ENCODE peak calls at places on chromosome 5, in seven cellular contexts. One of them, this sample, is unnamed. For H3K4me1, the result is how much of the 10 kb centered on the place peaks cover.

GRCh38 chr5:177537389-177538361 is 16.7 kb downstream of the FAM193B start:
- DNase-seq in psoas muscle: peak
- DNase-seq in CD8-positive, alpha-beta memory T cell: no peak
- DNase-seq in heart right ventricle: peak
- DNase-seq in cardiac muscle cell: peak
- DNase-seq in HCT116: no peak
- DNase-seq in Caco-2: no peak
- DNase-seq in this sample: no peak

GRCh38 chr5:43411489-43411888 is 702 bp downstream of the CCL28 start:
- DNase-seq in Caco-2: no peak
- DNase-seq in cardiac muscle cell: no peak
- DNase-seq in CD8-positive, alpha-beta memory T cell: no peak
- DNase-seq in heart right ventricle: no peak
- DNase-seq in HCT116: no peak
- DNase-seq in psoas muscle: no peak
- DNase-seq in this sample: no peak

GRCh38 chr5:60332244-60333018 is 367.5 kb downstream of the DEPDC1B start:
- DNase-seq in CD8-positive, alpha-beta memory T cell: no peak
- DNase-seq in HCT116: no peak
- DNase-seq in cardiac muscle cell: peak
- DNase-seq in psoas muscle: no peak
- DNase-seq in heart right ventricle: no peak
- DNase-seq in Caco-2: no peak
- DNase-seq in this sample: no peak

GRCh38 chr5:156505101-156505500 is 178.1 kb downstream of the SGCD start:
- DNase-seq in heart right ventricle: no peak
- DNase-seq in Caco-2: no peak
- DNase-seq in HCT116: no peak
- DNase-seq in CD8-positive, alpha-beta memory T cell: no peak
- DNase-seq in cardiac muscle cell: no peak
- DNase-seq in psoas muscle: no peak
- DNase-seq in this sample: no peak

GRCh38 chr5:107459637-107460036 is 211.1 kb downstream of the EFNA5 start:
- DNase-seq in heart right ventricle: no peak
- DNase-seq in CD8-positive, alpha-beta memory T cell: no peak
- DNase-seq in HCT116: no peak
- DNase-seq in cardiac muscle cell: no peak
- DNase-seq in psoas muscle: no peak
- DNase-seq in Caco-2: no peak
- DNase-seq in this sample: no peak

GRCh38 chr5:41722359-41722950 is 147.8 kb downstream of the OXCT1 start:
- DNase-seq in HCT116: no peak
- DNase-seq in cardiac muscle cell: peak
- DNase-seq in heart right ventricle: no peak
- DNase-seq in Caco-2: no peak
- DNase-seq in CD8-positive, alpha-beta memory T cell: no peak
- DNase-seq in psoas muscle: no peak
- DNase-seq in this sample: no peak

GRCh38 chr5:115377468-115378217 is 81.2 kb upstream of the CCDC112 start:
- DNase-seq in HCT116: peak
- DNase-seq in Caco-2: no peak
- DNase-seq in heart right ventricle: no peak
- DNase-seq in CD8-positive, alpha-beta memory T cell: no peak
- DNase-seq in cardiac muscle cell: peak
- DNase-seq in psoas muscle: no peak
- DNase-seq in this sample: peak

GRCh38 chr5:93343570-93343969 is 237.4 kb downstream of the NR2F1-AS1 start:
- DNase-seq in heart right ventricle: no peak
- DNase-seq in psoas muscle: no peak
- DNase-seq in Caco-2: no peak
- DNase-seq in HCT116: no peak
- DNase-seq in cardiac muscle cell: no peak
- DNase-seq in CD8-positive, alpha-beta memory T cell: no peak
- DNase-seq in this sample: no peak

GRCh38 chr5:97550164-97550563 is 367.1 kb upstream of the RIOK2 start:
- DNase-seq in CD8-positive, alpha-beta memory T cell: no peak
- DNase-seq in HCT116: no peak
- DNase-seq in psoas muscle: no peak
- DNase-seq in Caco-2: no peak
- DNase-seq in heart right ventricle: no peak
- DNase-seq in cardiac muscle cell: peak
- DNase-seq in this sample: no peak

GRCh38 chr5:137432376-137432775 is 66.8 kb downstream of the SPOCK1 start:
- DNase-seq in heart right ventricle: no peak
- DNase-seq in HCT116: no peak
- DNase-seq in psoas muscle: no peak
- DNase-seq in Caco-2: no peak
- DNase-seq in CD8-positive, alpha-beta memory T cell: no peak
- DNase-seq in cardiac muscle cell: no peak
- DNase-seq in this sample: no peak

GRCh38 chr5:127088226-127088625 is 14.9 kb upstream of the C5orf63 start:
- DNase-seq in cardiac muscle cell: peak
- DNase-seq in CD8-positive, alpha-beta memory T cell: no peak
- DNase-seq in Caco-2: no peak
- DNase-seq in psoas muscle: peak
- DNase-seq in HCT116: no peak
- DNase-seq in heart right ventricle: no peak
- DNase-seq in this sample: no peak

GRCh38 chr5:98927988-98928801 is 612 bp downstream of the CHD1 start:
- DNase-seq in HCT116: no peak
- DNase-seq in Caco-2: peak
- DNase-seq in psoas muscle: peak
- DNase-seq in heart right ventricle: peak
- DNase-seq in cardiac muscle cell: peak
- DNase-seq in CD8-positive, alpha-beta memory T cell: peak
- DNase-seq in this sample: peak

GRCh38 chr5:170625221-170626165 is 121.7 kb downstream of the KCNIP1 start:
- DNase-seq in heart right ventricle: no peak
- DNase-seq in CD8-positive, alpha-beta memory T cell: no peak
- DNase-seq in HCT116: no peak
- DNase-seq in cardiac muscle cell: no peak
- DNase-seq in Caco-2: peak
- DNase-seq in psoas muscle: no peak
- DNase-seq in this sample: no peak

GRCh38 chr5:41686767-41687166 is 176.4 kb upstream of the PLCXD3 start:
- DNase-seq in HCT116: no peak
- DNase-seq in CD8-positive, alpha-beta memory T cell: no peak
- DNase-seq in heart right ventricle: no peak
- DNase-seq in psoas muscle: no peak
- DNase-seq in Caco-2: no peak
- DNase-seq in cardiac muscle cell: no peak
- DNase-seq in this sample: no peak

GRCh38 chr5:148653271-148653839 is 972 bp downstream of the HTR4 start:
- DNase-seq in Caco-2: no peak
- DNase-seq in CD8-positive, alpha-beta memory T cell: no peak
- DNase-seq in psoas muscle: no peak
- DNase-seq in HCT116: no peak
- DNase-seq in cardiac muscle cell: no peak
- DNase-seq in heart right ventricle: no peak
- DNase-seq in this sample: no peak

GRCh38 chr5:150598046-150598445 is 42.4 kb upstream of the SYNPO start:
- DNase-seq in CD8-positive, alpha-beta memory T cell: peak
- DNase-seq in psoas muscle: no peak
- DNase-seq in heart right ventricle: no peak
- DNase-seq in HCT116: no peak
- DNase-seq in cardiac muscle cell: no peak
- DNase-seq in Caco-2: no peak
- DNase-seq in this sample: no peak
- H3K4me1 ChIP-seq in CD8-positive, alpha-beta memory T cell: under half
- H3K4me1 ChIP-seq in psoas muscle: under half
- H3K4me1 ChIP-seq in heart right ventricle: under half
- H3K4me1 ChIP-seq in HCT116: under half
- H3K4me1 ChIP-seq in cardiac muscle cell: under half
- H3K4me1 ChIP-seq in Caco-2: under half
- H3K4me1 ChIP-seq in this sample: under half

GRCh38 chr5:90718387-90718786 is 159.8 kb downstream of the ADGRV1 start:
- DNase-seq in heart right ventricle: no peak
- DNase-seq in cardiac muscle cell: no peak
- DNase-seq in CD8-positive, alpha-beta memory T cell: no peak
- DNase-seq in Caco-2: no peak
- DNase-seq in HCT116: no peak
- DNase-seq in psoas muscle: no peak
- DNase-seq in this sample: no peak
- H3K4me1 ChIP-seq in heart right ventricle: under half
- H3K4me1 ChIP-seq in cardiac muscle cell: under half
- H3K4me1 ChIP-seq in CD8-positive, alpha-beta memory T cell: under half
- H3K4me1 ChIP-seq in Caco-2: under half
- H3K4me1 ChIP-seq in HCT116: under half
- H3K4me1 ChIP-seq in psoas muscle: under half
- H3K4me1 ChIP-seq in this sample: under half

GRCh38 chr5:124706729-124707361 is 39.6 kb downstream of the ZNF608 start:
- DNase-seq in heart right ventricle: peak
- DNase-seq in HCT116: no peak
- DNase-seq in cardiac muscle cell: peak
- DNase-seq in psoas muscle: no peak
- DNase-seq in Caco-2: peak
- DNase-seq in CD8-positive, alpha-beta memory T cell: no peak
- DNase-seq in this sample: no peak
- H3K4me1 ChIP-seq in heart right ventricle: under half
- H3K4me1 ChIP-seq in HCT116: under half
- H3K4me1 ChIP-seq in cardiac muscle cell: half or more
- H3K4me1 ChIP-seq in psoas muscle: under half
- H3K4me1 ChIP-seq in Caco-2: half or more
- H3K4me1 ChIP-seq in CD8-positive, alpha-beta memory T cell: under half
- H3K4me1 ChIP-seq in this sample: under half

GRCh38 chr5:76199321-76200318 is 116.4 kb downstream of the SV2C start:
- DNase-seq in HCT116: no peak
- DNase-seq in CD8-positive, alpha-beta memory T cell: no peak
- DNase-seq in Caco-2: no peak
- DNase-seq in heart right ventricle: no peak
- DNase-seq in cardiac muscle cell: no peak
- DNase-seq in psoas muscle: no peak
- DNase-seq in this sample: no peak
- H3K4me1 ChIP-seq in HCT116: under half
- H3K4me1 ChIP-seq in CD8-positive, alpha-beta memory T cell: under half
- H3K4me1 ChIP-seq in Caco-2: under half
- H3K4me1 ChIP-seq in heart right ventricle: under half
- H3K4me1 ChIP-seq in cardiac muscle cell: under half
- H3K4me1 ChIP-seq in psoas muscle: under half
- H3K4me1 ChIP-seq in this sample: under half

DNA sequence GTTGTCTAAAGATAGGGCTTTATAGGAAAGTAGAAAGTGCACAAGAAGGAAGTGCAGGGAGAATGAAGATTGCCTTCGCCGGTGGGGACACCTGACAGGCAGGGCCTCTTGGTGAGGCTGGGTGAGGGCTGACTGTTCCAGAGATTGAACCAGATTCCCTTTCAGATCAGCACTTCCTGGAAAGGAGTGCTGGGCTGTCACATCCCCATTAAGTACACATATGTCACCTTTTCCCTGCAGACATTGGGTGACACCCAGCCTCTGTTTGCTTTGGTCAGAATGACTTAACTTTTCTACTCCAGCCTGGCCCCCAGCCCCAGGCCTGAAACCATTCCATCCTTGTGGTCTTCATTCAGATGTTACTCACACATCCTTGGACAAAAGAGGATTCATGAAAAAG is 7.4 kb upstream of the SHROOM1 start:
- DNase-seq in heart right ventricle: no peak
- DNase-seq in cardiac muscle cell: no peak
- DNase-seq in Caco-2: no peak
- DNase-seq in psoas muscle: no peak
- DNase-seq in CD8-positive, alpha-beta memory T cell: no peak
- DNase-seq in HCT116: no peak
- DNase-seq in this sample: no peak
- H3K4me1 ChIP-seq in heart right ventricle: under half
- H3K4me1 ChIP-seq in cardiac muscle cell: under half
- H3K4me1 ChIP-seq in Caco-2: under half
- H3K4me1 ChIP-seq in psoas muscle: under half
- H3K4me1 ChIP-seq in CD8-positive, alpha-beta memory T cell: under half
- H3K4me1 ChIP-seq in HCT116: under half
- H3K4me1 ChIP-seq in this sample: under half

DNA sequence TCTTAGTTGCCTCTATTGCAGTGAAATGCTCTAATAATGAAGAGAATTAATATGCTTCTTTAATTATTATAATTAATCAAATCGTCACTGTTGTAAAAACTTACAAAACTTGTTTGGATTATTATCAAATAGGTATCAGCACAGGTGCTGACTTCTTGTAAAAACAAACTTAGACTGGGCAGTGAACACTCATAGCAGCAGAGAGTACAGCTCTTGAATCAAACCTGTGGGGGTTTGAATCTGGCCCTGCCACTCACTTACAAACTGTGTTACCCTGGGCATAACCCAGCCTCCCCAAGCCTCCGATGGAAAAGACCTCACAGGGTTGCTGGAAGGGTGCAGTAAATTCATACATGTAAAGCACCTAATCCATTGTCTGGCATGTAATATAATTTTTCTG is 35.1 kb downstream of the MAP3K1 start:
- DNase-seq in heart right ventricle: no peak
- DNase-seq in cardiac muscle cell: no peak
- DNase-seq in HCT116: no peak
- DNase-seq in Caco-2: no peak
- DNase-seq in psoas muscle: no peak
- DNase-seq in CD8-positive, alpha-beta memory T cell: no peak
- DNase-seq in this sample: no peak
- H3K4me1 ChIP-seq in heart right ventricle: under half
- H3K4me1 ChIP-seq in cardiac muscle cell: under half
- H3K4me1 ChIP-seq in HCT116: under half
- H3K4me1 ChIP-seq in Caco-2: half or more
- H3K4me1 ChIP-seq in psoas muscle: under half
- H3K4me1 ChIP-seq in CD8-positive, alpha-beta memory T cell: half or more
- H3K4me1 ChIP-seq in this sample: half or more

GRCh38 chr5:67552773-67553172 is 356.2 kb upstream of the CD180 start:
- DNase-seq in HCT116: no peak
- DNase-seq in Caco-2: peak
- DNase-seq in CD8-positive, alpha-beta memory T cell: no peak
- DNase-seq in heart right ventricle: no peak
- DNase-seq in psoas muscle: no peak
- DNase-seq in cardiac muscle cell: no peak
- DNase-seq in this sample: no peak

GRCh38 chr5:67547682-67548081 is 351.1 kb upstream of the CD180 start:
- DNase-seq in CD8-positive, alpha-beta memory T cell: no peak
- DNase-seq in HCT116: no peak
- DNase-seq in Caco-2: no peak
- DNase-seq in heart right ventricle: no peak
- DNase-seq in psoas muscle: no peak
- DNase-seq in cardiac muscle cell: no peak
- DNase-seq in this sample: no peak

GRCh38 chr5:67548520-67549262 is 352.1 kb upstream of the CD180 start:
- DNase-seq in Caco-2: no peak
- DNase-seq in CD8-positive, alpha-beta memory T cell: no peak
- DNase-seq in heart right ventricle: no peak
- DNase-seq in HCT116: no peak
- DNase-seq in psoas muscle: no peak
- DNase-seq in cardiac muscle cell: no peak
- DNase-seq in this sample: no peak

GRCh38 chr5:67549947-67550346 is 353.3 kb upstream of the CD180 start:
- DNase-seq in cardiac muscle cell: no peak
- DNase-seq in HCT116: no peak
- DNase-seq in Caco-2: no peak
- DNase-seq in heart right ventricle: no peak
- DNase-seq in CD8-positive, alpha-beta memory T cell: no peak
- DNase-seq in psoas muscle: no peak
- DNase-seq in this sample: no peak

DNA sequence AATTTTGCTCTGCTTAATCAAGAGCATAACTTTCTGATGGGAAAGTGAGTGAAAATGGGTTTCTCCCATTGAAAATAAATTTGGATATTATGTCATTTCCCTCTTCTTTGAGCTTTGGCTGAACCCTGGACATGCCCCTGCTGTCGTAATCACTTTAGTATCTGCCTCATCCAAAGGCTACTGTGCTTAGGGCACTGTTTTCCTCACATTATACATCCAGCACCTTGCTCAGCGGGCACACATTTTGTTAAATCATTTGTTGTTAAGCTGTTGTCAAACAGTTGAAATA is 352.6 kb upstream of the CD180 start:
- DNase-seq in cardiac muscle cell: no peak
- DNase-seq in heart right ventricle: no peak
- DNase-seq in Caco-2: no peak
- DNase-seq in CD8-positive, alpha-beta memory T cell: no peak
- DNase-seq in HCT116: no peak
- DNase-seq in psoas muscle: peak
- DNase-seq in this sample: no peak
- H3K4me1 ChIP-seq in cardiac muscle cell: under half
- H3K4me1 ChIP-seq in heart right ventricle: under half
- H3K4me1 ChIP-seq in Caco-2: under half
- H3K4me1 ChIP-seq in CD8-positive, alpha-beta memory T cell: under half
- H3K4me1 ChIP-seq in HCT116: under half
- H3K4me1 ChIP-seq in psoas muscle: under half
- H3K4me1 ChIP-seq in this sample: under half